ENCODE peak calls at places on chromosomes 4 and X, in nine cellular contexts. V is left ventricle myocardium inferior; W is esophagus squamous epithelium; J is lower leg skin; H is HFFc6; I is endodermal cell; F is CD4-positive, alpha-beta T cell; C is AG10803; M is OCI-LY7. G is an unnamed sample.

GRCh38 chrX:30577362-30577961 is at the start of gene TASL:
- DNase-seq in M (peak), J (no peak), C (no peak), I (no peak), W (no peak), F (no peak), V (no peak), H (no peak), G (peak)

GRCh38 chr4:2937146-2937857 is 25.9 kb downstream of the NOP14 start:
- DNase-seq in J (no peak), M (no peak), H (no peak), I (peak), W (no peak), C (no peak), V (peak), F (no peak), G (peak)

GRCh38 chrX:27815209-27815608 is 7.4 kb downstream of the MAGEB10 start:
- DNase-seq in F (no peak), M (no peak), H (no peak), C (no peak), J (no peak), W (no peak), I (no peak), V (no peak), G (no peak)

GRCh38 chr4:20764353-20764752 is 64.1 kb downstream of the PACRGL start:
- DNase-seq in W (no peak), I (no peak), C (no peak), H (no peak), V (no peak), J (no peak), F (no peak), M (no peak), G (no peak)

GRCh38 chrX:153735274-153735673 is 10.6 kb downstream of the ABCD1 start:
- DNase-seq in C (no peak), H (no peak), J (no peak), I (no peak), F (no peak), V (no peak), W (no peak), M (peak), G (no peak)

GRCh38 chr4:163610642-163611041 is 116.2 kb downstream of the TMA16 start:
- DNase-seq in F (no peak), J (no peak), W (no peak), I (no peak), H (no peak), V (no peak), M (no peak), C (no peak), G (no peak)

GRCh38 chrX:30930143-30930542 is 41.1 kb upstream of the TAB3 start:
- DNase-seq in V (no peak), W (no peak), H (no peak), M (no peak), I (no peak), C (no peak), F (no peak), J (no peak), G (no peak)

GRCh38 chr4:78131403-78131802 is 74.3 kb downstream of the FRAS1 start:
- DNase-seq in V (no peak), M (no peak), F (no peak), W (no peak), J (no peak), H (peak), C (peak), I (no peak), G (no peak)

GRCh38 chr4:184351560-184352451 is 122.5 kb downstream of the IRF2 start:
- DNase-seq in H (no peak), I (peak), C (no peak), W (no peak), M (no peak), F (no peak), J (no peak), V (no peak), G (no peak)

GRCh38 chr4:43822621-43823020 is 626.0 kb downstream of the KCTD8 start:
- DNase-seq in W (no peak), C (no peak), J (no peak), H (no peak), F (no peak), V (no peak), I (no peak), M (no peak), G (no peak)

GRCh38 chrX:103373581-103373980 is 2.8 kb upstream of the BEX3 start:
- DNase-seq in I (no peak), V (no peak), H (no peak), C (no peak), F (no peak), J (no peak), W (no peak), M (no peak), G (no peak)

GRCh38 chrX:111560801-111561200 is 49.4 kb downstream of the SERTM2 start:
- DNase-seq in W (no peak), F (no peak), V (no peak), M (no peak), I (no peak), J (no peak), C (no peak), H (no peak), G (no peak)

GRCh38 chr4:26787461-26788340 is 72.9 kb upstream of the STIM2 start:
- DNase-seq in C (peak), I (peak), V (peak), W (no peak), H (peak), F (peak), M (peak), J (no peak), G (no peak)

GRCh38 chr4:7831330-7831729 is 108.3 kb downstream of the AFAP1 start:
- DNase-seq in F (no peak), I (no peak), W (no peak), V (no peak), M (no peak), J (no peak), H (peak), C (peak), G (no peak)

GRCh38 chr4:56316011-56316650 is 71.2 kb downstream of the AASDH start:
- DNase-seq in I (no peak), V (no peak), C (no peak), H (no peak), J (no peak), W (no peak), F (no peak), M (no peak), G (no peak)

GRCh38 chr4:184808719-184809062 is 17.1 kb downstream of the ACSL1 start:
- DNase-seq in H (no peak), F (no peak), C (no peak), M (no peak), J (no peak), W (no peak), I (no peak), V (no peak), G (no peak)

GRCh38 chrX:33686105-33686504 is 446.0 kb downstream of the FAM47A start:
- DNase-seq in H (no peak), I (no peak), C (no peak), W (no peak), J (no peak), F (no peak), M (no peak), V (no peak), G (no peak)

GRCh38 chr4:37101196-37101595 is 143.3 kb upstream of the NWD2 start:
- DNase-seq in C (no peak), W (no peak), H (no peak), J (no peak), M (no peak), F (no peak), V (no peak), I (no peak), G (no peak)

GRCh38 chrX:72347366-72347765 is 41.7 kb upstream of the CITED1 start:
- DNase-seq in V (peak), J (no peak), H (no peak), F (no peak), I (no peak), W (no peak), C (no peak), M (no peak), G (no peak)

GRCh38 chrX:148599404-148599803 is 99.0 kb downstream of the AFF2 start:
- DNase-seq in V (no peak), W (no peak), I (no peak), C (no peak), M (no peak), F (no peak), H (no peak), J (no peak), G (no peak)

GRCh38 chr4:25013756-25014737 is 16.7 kb downstream of the LGI2 start:
- DNase-seq in F (no peak), M (no peak), C (no peak), W (no peak), J (no peak), V (no peak), H (no peak), I (no peak), G (no peak)

GRCh38 chr4:79340568-79340967 is 14.7 kb upstream of the NAA11 start:
- DNase-seq in V (no peak), C (no peak), J (no peak), H (no peak), W (no peak), I (no peak), F (no peak), M (no peak), G (no peak)

GRCh38 chr4:17866790-17867189 is 56.0 kb downstream of the NCAPG start:
- DNase-seq in M (no peak), W (no peak), F (no peak), V (no peak), J (no peak), I (no peak), C (no peak), H (no peak), G (no peak)

GRCh38 chrX:109533631-109534030 is 3.0 kb upstream of the NXT2 start:
- DNase-seq in V (no peak), W (no peak), H (no peak), M (peak), F (no peak), I (no peak), C (peak), J (no peak), G (no peak)

GRCh38 chr4:48102303-48102702 is 31.7 kb downstream of the TXK start:
- DNase-seq in V (no peak), H (no peak), I (no peak), W (no peak), J (no peak), M (peak), C (no peak), F (no peak), G (no peak)
- TF ChIP-seq CTCF in V (peak), H (peak), I (peak), W (no peak), J (no peak), M (peak), C (peak), F (no peak), G (no peak)

DNA sequence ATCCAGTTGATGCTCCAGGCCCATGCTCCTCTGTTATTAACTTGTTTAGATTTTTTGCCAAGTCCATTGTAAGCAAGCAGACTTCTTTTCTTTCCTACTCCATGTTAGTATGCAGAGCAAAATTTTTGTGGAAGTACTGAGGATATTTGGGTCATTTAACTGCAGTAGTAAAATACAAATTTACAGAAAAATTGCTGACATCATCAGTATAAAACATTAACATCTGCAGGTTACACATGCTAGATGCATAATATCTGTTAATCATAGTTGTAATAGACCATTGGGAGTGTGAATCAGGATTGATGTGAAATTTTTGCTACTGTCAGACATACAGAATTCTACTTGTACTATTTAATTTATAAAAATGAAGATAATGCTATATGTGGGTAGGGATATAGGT is 454.1 kb upstream of the CXorf51B start:
- DNase-seq in C (no peak), F (no peak), H (no peak), J (no peak), I (no peak), W (no peak), V (no peak), M (no peak), G (no peak)
- TF ChIP-seq CTCF in C (no peak), F (no peak), H (no peak), J (no peak), I (no peak), W (no peak), V (no peak), M (no peak), G (no peak)

DNA sequence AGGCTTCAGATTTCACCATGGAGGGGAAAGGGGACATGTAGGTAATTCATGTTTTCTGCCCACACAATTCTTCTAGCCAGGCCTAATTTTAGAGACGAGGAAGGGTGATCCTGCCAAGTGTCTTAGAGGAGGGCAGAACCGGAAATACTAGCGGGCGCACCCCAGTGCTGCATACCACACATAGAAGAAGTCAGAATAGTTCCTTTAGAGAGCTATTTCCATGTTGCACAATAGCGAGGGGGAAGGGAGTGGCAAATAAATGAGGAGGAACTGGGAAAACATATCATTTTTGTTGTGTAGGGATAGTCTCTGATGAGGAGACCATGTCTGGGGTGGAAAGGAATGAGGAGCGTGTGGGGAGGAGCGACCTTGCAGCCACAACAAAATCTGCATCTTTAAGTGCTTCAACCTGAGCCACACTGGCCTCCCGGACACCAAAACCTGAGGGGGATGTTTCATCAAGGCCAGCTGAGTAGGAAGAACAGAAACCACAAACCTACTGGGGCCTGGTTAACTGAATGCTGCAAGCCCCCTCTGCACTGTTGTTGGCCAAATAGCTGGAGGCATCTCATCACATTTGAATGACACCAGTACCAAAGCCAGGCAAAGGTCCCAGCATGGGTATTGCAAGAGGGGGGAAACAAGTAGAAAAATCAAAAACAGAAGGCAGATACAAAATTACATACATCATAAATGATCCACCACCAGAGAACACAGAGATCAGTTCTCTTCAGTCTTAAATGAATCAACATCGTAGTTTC is 26.7 kb upstream of the C1QTNF7 start:
- DNase-seq in V (peak), W (no peak), C (peak), J (peak), H (peak), I (no peak), M (no peak), F (peak), G (no peak)
- TF ChIP-seq CTCF in V (no peak), W (no peak), C (peak), J (no peak), H (no peak), I (no peak), M (no peak), F (no peak), G (no peak)

GRCh38 chr4:40628888-40629287 is 776 bp downstream of the RBM47 start:
- DNase-seq in V (no peak), I (no peak), C (no peak), W (no peak), H (no peak), M (no peak), F (no peak), J (no peak), G (no peak)

GRCh38 chr4:40626183-40626990 is 3.3 kb downstream of the RBM47 start:
- DNase-seq in H (peak), V (no peak), F (no peak), M (no peak), C (no peak), J (no peak), W (no peak), I (peak), G (no peak)

GRCh38 chr4:40627540-40627939 is 2.1 kb downstream of the RBM47 start:
- DNase-seq in C (no peak), F (no peak), I (no peak), H (no peak), M (no peak), W (no peak), J (no peak), V (no peak), G (no peak)

GRCh38 chr4:40630335-40631021 is 814 bp upstream of the RBM47 start:
- DNase-seq in J (peak), W (no peak), H (no peak), V (peak), M (peak), C (no peak), F (no peak), I (peak), G (no peak)

DNA sequence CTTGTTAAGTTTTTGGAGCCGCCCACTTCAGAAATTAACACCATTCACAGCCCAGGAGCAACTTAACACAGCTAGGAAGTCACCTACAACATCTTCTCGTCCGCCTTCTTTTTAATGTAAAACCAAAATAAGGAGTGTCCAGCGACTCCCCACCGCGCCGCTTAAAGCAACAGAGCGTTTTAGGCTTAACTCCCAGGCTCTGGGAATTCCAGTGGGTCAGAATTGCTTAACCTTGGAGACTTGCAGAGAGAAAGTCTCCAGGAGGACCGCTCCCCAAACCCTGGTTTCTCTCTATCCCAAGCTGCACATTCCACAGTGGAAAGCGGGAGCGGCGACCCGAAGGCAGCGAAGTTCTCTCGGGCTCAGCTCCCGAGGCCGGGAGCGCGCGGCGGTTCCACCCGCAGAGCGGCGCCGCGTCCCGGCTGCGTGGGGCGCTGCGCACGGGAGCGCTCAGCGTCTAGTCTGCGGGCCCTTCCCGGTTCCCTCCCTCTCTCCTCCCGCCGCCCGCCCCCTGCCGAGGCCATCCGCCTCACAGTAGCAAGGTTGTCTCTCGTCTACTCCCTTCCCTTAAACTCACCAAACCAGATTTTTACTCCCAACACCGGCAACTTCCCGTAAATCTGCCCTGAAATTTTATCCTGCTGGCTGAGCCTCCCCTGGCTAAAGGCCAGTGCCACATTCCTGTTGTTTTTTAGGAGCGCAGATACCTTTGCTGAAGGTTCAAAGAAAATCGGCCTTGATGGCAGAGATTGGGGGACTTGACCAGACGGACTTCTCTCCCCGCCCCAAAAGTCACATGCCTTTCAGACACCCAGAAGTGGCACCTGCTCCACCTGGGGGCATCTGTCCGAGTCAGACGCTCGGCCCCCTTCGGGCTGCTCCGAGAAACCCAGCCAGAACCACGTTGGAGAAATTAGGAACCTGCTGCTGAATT is at the start of gene RBM47:
- DNase-seq in J (peak), W (no peak), H (peak), C (peak), F (peak), V (peak), M (peak), I (peak), G (no peak)
- TF ChIP-seq CTCF in J (no peak), W (no peak), H (peak), C (peak), F (no peak), V (no peak), M (peak), I (peak), G (no peak)

GRCh38 chr4:16448240-16448639 is 222.0 kb upstream of the TAPT1 start:
- DNase-seq in J (no peak), I (no peak), M (no peak), F (no peak), C (no peak), V (no peak), H (no peak), W (no peak), G (no peak)

GRCh38 chr4:16450031-16450430 is 223.8 kb upstream of the TAPT1 start:
- DNase-seq in W (no peak), J (no peak), F (no peak), M (no peak), I (no peak), C (no peak), H (no peak), V (no peak), G (no peak)

GRCh38 chr4:16449381-16449780 is 223.1 kb upstream of the TAPT1 start:
- DNase-seq in M (no peak), V (no peak), I (no peak), W (no peak), F (no peak), C (no peak), J (no peak), H (no peak), G (no peak)

GRCh38 chr4:16450724-16451123 is 224.5 kb upstream of the TAPT1 start:
- DNase-seq in J (no peak), F (no peak), V (no peak), I (no peak), W (no peak), H (no peak), C (peak), M (no peak), G (no peak)
- TF ChIP-seq CTCF in J (no peak), F (no peak), V (peak), I (peak), W (no peak), H (peak), C (peak), M (no peak), G (no peak)

DNA sequence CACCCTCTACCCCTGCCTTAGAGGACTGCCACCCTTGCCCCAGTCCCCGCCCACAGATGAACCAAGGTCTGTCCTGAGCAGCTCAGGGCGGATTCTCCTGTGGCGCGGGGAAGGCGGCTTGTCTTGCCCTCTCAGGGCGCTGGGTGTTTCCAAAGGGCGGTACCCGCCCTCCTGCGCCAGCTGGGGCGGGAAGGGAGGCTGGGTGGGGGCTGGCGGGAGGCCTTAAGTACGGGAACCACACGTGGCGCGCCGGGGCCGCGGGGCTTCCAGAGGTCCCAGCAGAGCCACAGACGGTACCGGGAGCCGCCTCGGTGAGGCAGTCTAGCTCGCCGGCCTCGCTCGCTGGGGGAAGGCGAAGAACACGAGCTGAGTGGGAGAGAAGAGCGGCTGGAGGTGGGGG is 361.1 kb downstream of the MID1IP1 start:
- DNase-seq in M (no peak), W (no peak), C (no peak), H (no peak), V (peak), J (no peak), F (peak), I (peak), G (no peak)
- TF ChIP-seq CTCF in M (no peak), W (no peak), C (no peak), H (no peak), V (peak), J (no peak), F (peak), I (peak), G (no peak)